ENCODE peak calls at places on chromosomes 6 and 20, in seven cellular contexts. Y, J, V, B, A, D and S are unnamed samples.

GRCh38 chr6:50128420-50129005 is 78.8 kb upstream of the DEFB112 start:
- DNase-seq in Y (no peak), J (no peak), V (no peak), B (no peak), A (no peak), D (no peak), S (no peak)

GRCh38 chr20:37270586-37271420 is 9.2 kb upstream of the GHRH start:
- DNase-seq in Y (no peak), J (no peak), V (no peak), B (no peak), A (no peak), D (no peak), S (no peak)

GRCh38 chr20:10040070-10040970 is 5.5 kb downstream of the ANKEF1 start:
- DNase-seq in Y (no peak), J (peak), V (no peak), B (no peak), A (no peak), D (peak), S (no peak)

GRCh38 chr6:36954262-36954931 is at the start of gene PI16:
- DNase-seq in Y (no peak), J (no peak), V (no peak), B (no peak), A (no peak), D (no peak), S (no peak)

GRCh38 chr20:40090236-40090635 is 598.8 kb downstream of the MAFB start:
- DNase-seq in Y (no peak), J (no peak), V (no peak), B (no peak), A (no peak), D (no peak), S (no peak)

GRCh38 chr6:135289816-135290215 is 108.7 kb downstream of the MYB start:
- DNase-seq in Y (no peak), J (no peak), V (no peak), B (no peak), A (no peak), D (no peak), S (no peak)

GRCh38 chr6:39451831-39452230 is 129.3 kb upstream of the KCNK16 start:
- DNase-seq in Y (no peak), J (no peak), V (no peak), B (no peak), A (no peak), D (peak), S (no peak)

GRCh38 chr6:2852514-2852855 is 10.8 kb upstream of the SERPINB1 start:
- DNase-seq in Y (no peak), J (no peak), V (no peak), B (no peak), A (no peak), D (no peak), S (no peak)

GRCh38 chr6:155141002-155141401 is 122.8 kb upstream of the CLDN20 start:
- DNase-seq in Y (no peak), J (no peak), V (no peak), B (no peak), A (no peak), D (no peak), S (no peak)

GRCh38 chr20:33503564-33503963 is 13.7 kb downstream of the CBFA2T2 start:
- DNase-seq in Y (no peak), J (no peak), V (no peak), B (no peak), A (no peak), D (no peak), S (no peak)

GRCh38 chr6:56729719-56730118 is 87.0 kb upstream of the DST start:
- DNase-seq in Y (no peak), J (no peak), V (no peak), B (no peak), A (no peak), D (peak), S (no peak)

GRCh38 chr20:49685161-49685601 is 28.5 kb downstream of the B4GALT5 start:
- DNase-seq in Y (no peak), J (no peak), V (no peak), B (no peak), A (no peak), D (no peak), S (no peak)